ENCODE peak calls at places on chromosomes 1 and 21, in seven cellular contexts. One of them, this sample, is unnamed.

GRCh38 chr1:33390550-33390949 is 40.3 kb downstream of the PHC2 start:
- DNase-seq in heart right ventricle: no peak
- DNase-seq in stromal cell of bone marrow: no peak
- DNase-seq in naive thymus-derived CD4-positive, alpha-beta T cell: no peak
- DNase-seq in adrenal gland: no peak
- DNase-seq in GM20000: no peak
- DNase-seq in HTR-8/SVneo: no peak
- DNase-seq in this sample: no peak

GRCh38 chr1:221182791-221183533 is 303.7 kb downstream of the HLX start:
- DNase-seq in heart right ventricle: no peak
- DNase-seq in HTR-8/SVneo: no peak
- DNase-seq in GM20000: no peak
- DNase-seq in adrenal gland: no peak
- DNase-seq in naive thymus-derived CD4-positive, alpha-beta T cell: no peak
- DNase-seq in stromal cell of bone marrow: no peak
- DNase-seq in this sample: no peak

GRCh38 chr1:27153549-27153886 is 1.4 kb downstream of the SLC9A1 start:
- DNase-seq in adrenal gland: no peak
- DNase-seq in stromal cell of bone marrow: no peak
- DNase-seq in naive thymus-derived CD4-positive, alpha-beta T cell: no peak
- DNase-seq in heart right ventricle: no peak
- DNase-seq in GM20000: no peak
- DNase-seq in HTR-8/SVneo: no peak
- DNase-seq in this sample: no peak

GRCh38 chr1:209130886-209131285 is 452.6 kb upstream of the CAMK1G start:
- DNase-seq in HTR-8/SVneo: no peak
- DNase-seq in adrenal gland: no peak
- DNase-seq in stromal cell of bone marrow: no peak
- DNase-seq in heart right ventricle: no peak
- DNase-seq in naive thymus-derived CD4-positive, alpha-beta T cell: no peak
- DNase-seq in GM20000: no peak
- DNase-seq in this sample: no peak

GRCh38 chr21:46000731-46001641 is 19.4 kb downstream of the COL6A1 start:
- DNase-seq in naive thymus-derived CD4-positive, alpha-beta T cell: no peak
- DNase-seq in heart right ventricle: peak; percentile 16
- DNase-seq in HTR-8/SVneo: no peak
- DNase-seq in adrenal gland: peak; percentile 18
- DNase-seq in GM20000: no peak
- DNase-seq in stromal cell of bone marrow: no peak
- DNase-seq in this sample: no peak

GRCh38 chr1:6460349-6461236 is 5.4 kb downstream of the TNFRSF25 start:
- DNase-seq in stromal cell of bone marrow: no peak
- DNase-seq in naive thymus-derived CD4-positive, alpha-beta T cell: peak; percentile 77
- DNase-seq in HTR-8/SVneo: no peak
- DNase-seq in heart right ventricle: no peak
- DNase-seq in adrenal gland: no peak
- DNase-seq in GM20000: peak; percentile 87
- DNase-seq in this sample: no peak

GRCh38 chr1:116624040-116624439 is 43.5 kb downstream of the IGSF3 start:
- DNase-seq in GM20000: no peak
- DNase-seq in heart right ventricle: no peak
- DNase-seq in naive thymus-derived CD4-positive, alpha-beta T cell: no peak
- DNase-seq in adrenal gland: no peak
- DNase-seq in HTR-8/SVneo: no peak
- DNase-seq in stromal cell of bone marrow: no peak
- DNase-seq in this sample: no peak

GRCh38 chr1:67861856-67862516 is 28.7 kb upstream of the GNG12 start:
- DNase-seq in naive thymus-derived CD4-positive, alpha-beta T cell: no peak
- DNase-seq in GM20000: no peak
- DNase-seq in heart right ventricle: no peak
- DNase-seq in stromal cell of bone marrow: no peak
- DNase-seq in HTR-8/SVneo: no peak
- DNase-seq in adrenal gland: no peak
- DNase-seq in this sample: no peak

GRCh38 chr1:11286735-11287410 is 13.9 kb downstream of the UBIAD1 start:
- DNase-seq in GM20000: no peak
- DNase-seq in adrenal gland: no peak
- DNase-seq in stromal cell of bone marrow: peak; percentile 45
- DNase-seq in heart right ventricle: no peak
- DNase-seq in naive thymus-derived CD4-positive, alpha-beta T cell: no peak
- DNase-seq in HTR-8/SVneo: no peak
- DNase-seq in this sample: peak; percentile 62

GRCh38 chr1:24526940-24527542 is 24.4 kb downstream of the RCAN3 start:
- DNase-seq in HTR-8/SVneo: peak; percentile 13
- DNase-seq in naive thymus-derived CD4-positive, alpha-beta T cell: no peak
- DNase-seq in heart right ventricle: no peak
- DNase-seq in GM20000: no peak
- DNase-seq in stromal cell of bone marrow: no peak
- DNase-seq in adrenal gland: no peak
- DNase-seq in this sample: no peak

GRCh38 chr1:244211559-244211944 is 160.5 kb downstream of the ZBTB18 start:
- DNase-seq in heart right ventricle: no peak
- DNase-seq in stromal cell of bone marrow: peak; percentile 74
- DNase-seq in naive thymus-derived CD4-positive, alpha-beta T cell: no peak
- DNase-seq in GM20000: no peak
- DNase-seq in adrenal gland: no peak
- DNase-seq in HTR-8/SVneo: no peak
- DNase-seq in this sample: no peak

GRCh38 chr1:96416111-96416595 is 305.4 kb upstream of the PTBP2 start:
- DNase-seq in adrenal gland: no peak
- DNase-seq in HTR-8/SVneo: peak; percentile 51
- DNase-seq in naive thymus-derived CD4-positive, alpha-beta T cell: no peak
- DNase-seq in stromal cell of bone marrow: peak; percentile 99
- DNase-seq in heart right ventricle: no peak
- DNase-seq in GM20000: no peak
- DNase-seq in this sample: peak; percentile 11

GRCh38 chr1:236854602-236854978 is 59.5 kb downstream of the MTR start:
- DNase-seq in stromal cell of bone marrow: no peak
- DNase-seq in HTR-8/SVneo: peak; percentile 49
- DNase-seq in adrenal gland: no peak
- DNase-seq in GM20000: no peak
- DNase-seq in naive thymus-derived CD4-positive, alpha-beta T cell: no peak
- DNase-seq in heart right ventricle: no peak
- DNase-seq in this sample: no peak

GRCh38 chr1:36576118-36576517 is 93.4 kb upstream of the CSF3R start:
- DNase-seq in stromal cell of bone marrow: peak; percentile 6
- DNase-seq in heart right ventricle: peak; percentile 45
- DNase-seq in adrenal gland: peak; percentile 39
- DNase-seq in naive thymus-derived CD4-positive, alpha-beta T cell: peak; percentile 24
- DNase-seq in HTR-8/SVneo: peak; percentile 68
- DNase-seq in GM20000: peak; percentile 76
- DNase-seq in this sample: peak; percentile 61

GRCh38 chr21:25457411-25457810 is 149.9 kb downstream of the MRPL39 start:
- DNase-seq in GM20000: peak; percentile 57
- DNase-seq in adrenal gland: no peak
- DNase-seq in naive thymus-derived CD4-positive, alpha-beta T cell: no peak
- DNase-seq in stromal cell of bone marrow: peak; percentile 64
- DNase-seq in HTR-8/SVneo: peak; percentile 62
- DNase-seq in heart right ventricle: no peak
- DNase-seq in this sample: peak; percentile 65

GRCh38 chr1:107228704-107229103 is 87.9 kb downstream of the NTNG1 start:
- DNase-seq in HTR-8/SVneo: no peak
- DNase-seq in adrenal gland: no peak
- DNase-seq in naive thymus-derived CD4-positive, alpha-beta T cell: no peak
- DNase-seq in heart right ventricle: no peak
- DNase-seq in GM20000: no peak
- DNase-seq in stromal cell of bone marrow: no peak
- DNase-seq in this sample: no peak

GRCh38 chr1:85334962-85335361 is 58.5 kb upstream of the BCL10 start:
- DNase-seq in HTR-8/SVneo: no peak
- DNase-seq in adrenal gland: no peak
- DNase-seq in stromal cell of bone marrow: no peak
- DNase-seq in naive thymus-derived CD4-positive, alpha-beta T cell: no peak
- DNase-seq in heart right ventricle: no peak
- DNase-seq in GM20000: peak; percentile 18
- DNase-seq in this sample: no peak

GRCh38 chr1:53700776-53701175 is 38.2 kb downstream of the GLIS1 start:
- DNase-seq in GM20000: no peak
- DNase-seq in stromal cell of bone marrow: no peak
- DNase-seq in HTR-8/SVneo: no peak
- DNase-seq in naive thymus-derived CD4-positive, alpha-beta T cell: no peak
- DNase-seq in heart right ventricle: no peak
- DNase-seq in adrenal gland: no peak
- DNase-seq in this sample: no peak

GRCh38 chr1:6331543-6332246 is 61.9 kb downstream of the ACOT7 start:
- DNase-seq in stromal cell of bone marrow: no peak
- DNase-seq in HTR-8/SVneo: no peak
- DNase-seq in adrenal gland: no peak
- DNase-seq in naive thymus-derived CD4-positive, alpha-beta T cell: no peak
- DNase-seq in heart right ventricle: no peak
- DNase-seq in GM20000: no peak
- DNase-seq in this sample: peak; percentile 57

GRCh38 chr1:192474080-192474683 is 101.4 kb upstream of the RGS1 start:
- DNase-seq in heart right ventricle: no peak
- DNase-seq in HTR-8/SVneo: no peak
- DNase-seq in GM20000: peak; percentile 31
- DNase-seq in naive thymus-derived CD4-positive, alpha-beta T cell: no peak
- DNase-seq in adrenal gland: no peak
- DNase-seq in stromal cell of bone marrow: no peak
- DNase-seq in this sample: peak; percentile 53

GRCh38 chr1:241266121-241266520 is 90.9 kb downstream of the RGS7 start:
- DNase-seq in naive thymus-derived CD4-positive, alpha-beta T cell: no peak
- DNase-seq in adrenal gland: no peak
- DNase-seq in heart right ventricle: no peak
- DNase-seq in HTR-8/SVneo: no peak
- DNase-seq in stromal cell of bone marrow: peak; percentile 24
- DNase-seq in GM20000: no peak
- DNase-seq in this sample: no peak

GRCh38 chr1:25549273-25550154 is 6.1 kb downstream of the LDLRAP1 start:
- DNase-seq in stromal cell of bone marrow: no peak
- DNase-seq in heart right ventricle: peak; percentile 56
- DNase-seq in GM20000: peak; percentile 91
- DNase-seq in adrenal gland: no peak
- DNase-seq in naive thymus-derived CD4-positive, alpha-beta T cell: no peak
- DNase-seq in HTR-8/SVneo: peak; percentile 54
- DNase-seq in this sample: peak; percentile 76

GRCh38 chr21:44012474-44013379 is 618 bp downstream of the TRAPPC10 start:
- DNase-seq in GM20000: peak; percentile 97
- DNase-seq in HTR-8/SVneo: peak; percentile 45
- DNase-seq in stromal cell of bone marrow: no peak
- DNase-seq in heart right ventricle: peak; percentile 73
- DNase-seq in naive thymus-derived CD4-positive, alpha-beta T cell: peak; percentile 67
- DNase-seq in adrenal gland: peak; percentile 53
- DNase-seq in this sample: peak; percentile 44

GRCh38 chr1:223487514-223488259 is 94.5 kb downstream of the CCDC185 start:
- DNase-seq in naive thymus-derived CD4-positive, alpha-beta T cell: no peak
- DNase-seq in HTR-8/SVneo: no peak
- DNase-seq in heart right ventricle: no peak
- DNase-seq in adrenal gland: no peak
- DNase-seq in stromal cell of bone marrow: no peak
- DNase-seq in GM20000: no peak
- DNase-seq in this sample: no peak

GRCh38 chr1:44807364-44808062 is 362 bp upstream of the DYNLT4 start:
- DNase-seq in HTR-8/SVneo: peak; percentile 83
- DNase-seq in adrenal gland: peak; percentile 100
- DNase-seq in stromal cell of bone marrow: peak; percentile 100
- DNase-seq in GM20000: peak; percentile 85
- DNase-seq in heart right ventricle: peak; percentile 95
- DNase-seq in naive thymus-derived CD4-positive, alpha-beta T cell: peak; percentile 78
- DNase-seq in this sample: peak; percentile 90

GRCh38 chr1:41799723-41800122 is 119.0 kb downstream of the HIVEP3 start:
- DNase-seq in stromal cell of bone marrow: no peak
- DNase-seq in heart right ventricle: no peak
- DNase-seq in adrenal gland: no peak
- DNase-seq in HTR-8/SVneo: no peak
- DNase-seq in GM20000: no peak
- DNase-seq in naive thymus-derived CD4-positive, alpha-beta T cell: no peak
- DNase-seq in this sample: no peak

GRCh38 chr1:100530901-100531487 is 6.9 kb upstream of the GPR88 start:
- DNase-seq in adrenal gland: no peak
- DNase-seq in stromal cell of bone marrow: peak; percentile 92
- DNase-seq in HTR-8/SVneo: no peak
- DNase-seq in naive thymus-derived CD4-positive, alpha-beta T cell: no peak
- DNase-seq in heart right ventricle: no peak
- DNase-seq in GM20000: no peak
- DNase-seq in this sample: no peak

GRCh38 chr1:21550866-21551475 is 41.7 kb downstream of the ALPL start:
- DNase-seq in HTR-8/SVneo: no peak
- DNase-seq in stromal cell of bone marrow: no peak
- DNase-seq in GM20000: no peak
- DNase-seq in heart right ventricle: no peak
- DNase-seq in naive thymus-derived CD4-positive, alpha-beta T cell: no peak
- DNase-seq in adrenal gland: no peak
- DNase-seq in this sample: no peak

GRCh38 chr1:63691672-63692425 is 82.0 kb upstream of the ROR1 start:
- DNase-seq in naive thymus-derived CD4-positive, alpha-beta T cell: no peak
- DNase-seq in stromal cell of bone marrow: peak; percentile 90
- DNase-seq in heart right ventricle: no peak
- DNase-seq in adrenal gland: peak; percentile 57
- DNase-seq in HTR-8/SVneo: peak; percentile 57
- DNase-seq in GM20000: peak; percentile 57
- DNase-seq in this sample: peak; percentile 62

GRCh38 chr1:182206628-182207239 is 145.2 kb upstream of the ZNF648 start:
- DNase-seq in HTR-8/SVneo: no peak
- DNase-seq in GM20000: no peak
- DNase-seq in stromal cell of bone marrow: no peak
- DNase-seq in naive thymus-derived CD4-positive, alpha-beta T cell: no peak
- DNase-seq in adrenal gland: peak; percentile 51
- DNase-seq in heart right ventricle: peak; percentile 42
- DNase-seq in this sample: no peak

GRCh38 chr1:70499695-70500094 is 88.6 kb downstream of the CTH start:
- DNase-seq in stromal cell of bone marrow: no peak
- DNase-seq in GM20000: no peak
- DNase-seq in HTR-8/SVneo: no peak
- DNase-seq in naive thymus-derived CD4-positive, alpha-beta T cell: no peak
- DNase-seq in heart right ventricle: no peak
- DNase-seq in adrenal gland: no peak
- DNase-seq in this sample: no peak

GRCh38 chr21:33109574-33110339 is 39.8 kb downstream of the OLIG1 start:
- DNase-seq in naive thymus-derived CD4-positive, alpha-beta T cell: no peak
- DNase-seq in stromal cell of bone marrow: no peak
- DNase-seq in GM20000: no peak
- DNase-seq in HTR-8/SVneo: no peak
- DNase-seq in adrenal gland: no peak
- DNase-seq in heart right ventricle: no peak
- DNase-seq in this sample: peak; percentile 70

GRCh38 chr1:156664949-156665411 is 12.2 kb downstream of the NES start:
- DNase-seq in GM20000: peak; percentile 79
- DNase-seq in adrenal gland: peak; percentile 78
- DNase-seq in stromal cell of bone marrow: no peak
- DNase-seq in naive thymus-derived CD4-positive, alpha-beta T cell: no peak
- DNase-seq in heart right ventricle: peak; percentile 80
- DNase-seq in HTR-8/SVneo: no peak
- DNase-seq in this sample: peak; percentile 87